ENCODE peak calls at places on chromosomes 4 and X, in seven cellular contexts. Z is NCI-H1105, T is fibroblast of the aortic adventitia, X is progenitor cell of endocrine pancreas, J is EL, D is adrenal gland, R is WTC11. N is an unnamed sample.

GRCh38 chr4:89727236-89727635 is 109.7 kb downstream of the SNCA start:
- DNase-seq in Z (no peak), T (no peak), X (no peak), J (no peak), D (no peak), R (no peak), N (no peak)

GRCh38 chr4:168152837-168153500 is 60.6 kb downstream of the ANXA10 start:
- DNase-seq in Z (no peak), T (peak), X (no peak), J (no peak), D (no peak), R (no peak), N (no peak)

GRCh38 chr4:147057631-147057980 is 111.9 kb upstream of the TTC29 start:
- DNase-seq in Z (no peak), T (peak), X (no peak), J (peak), D (no peak), R (no peak), N (no peak)

GRCh38 chr4:6340446-6341015 is 70.9 kb downstream of the WFS1 start:
- DNase-seq in Z (no peak), T (no peak), X (no peak), J (no peak), D (no peak), R (no peak), N (no peak)

GRCh38 chr4:6478546-6479220 is 6.3 kb upstream of the PPP2R2C start:
- DNase-seq in Z (no peak), T (no peak), X (peak), J (no peak), D (no peak), R (no peak), N (no peak)

GRCh38 chrX:69312141-69312670 is 147.0 kb upstream of the PJA1 start:
- DNase-seq in Z (no peak), T (no peak), X (no peak), J (no peak), D (no peak), R (no peak), N (no peak)

GRCh38 chr4:25619601-25620000 is 36.0 kb upstream of the SLC34A2 start:
- DNase-seq in Z (no peak), T (no peak), X (no peak), J (no peak), D (no peak), R (no peak), N (no peak)

GRCh38 chr4:6498511-6499240 is 26.3 kb upstream of the PPP2R2C start:
- DNase-seq in Z (no peak), T (no peak), X (no peak), J (no peak), D (no peak), R (no peak), N (no peak)

GRCh38 chr4:15332377-15332776 is 95.5 kb upstream of the C1QTNF7 start:
- DNase-seq in Z (no peak), T (no peak), X (no peak), J (no peak), D (no peak), R (no peak), N (no peak)

GRCh38 chr4:119785963-119786362 is 157.4 kb upstream of the PDE5A start:
- DNase-seq in Z (no peak), T (peak), X (no peak), J (peak), D (peak), R (peak), N (peak)

GRCh38 chr4:21858971-21859370 is 89.6 kb downstream of the KCNIP4 start:
- DNase-seq in Z (no peak), T (no peak), X (no peak), J (peak), D (no peak), R (no peak), N (no peak)

GRCh38 chrX:26613951-26614350 is 398.0 kb downstream of the MAGEB5 start:
- DNase-seq in Z (no peak), T (no peak), X (no peak), J (no peak), D (no peak), R (no peak), N (no peak)

GRCh38 chrX:15465896-15466651 is 27.1 kb downstream of the PIR start:
- DNase-seq in Z (no peak), T (peak), X (no peak), J (no peak), D (no peak), R (peak), N (no peak)

GRCh38 chr4:186693159-186693815 is 30.4 kb downstream of the FAT1 start:
- DNase-seq in Z (no peak), T (peak), X (no peak), J (peak), D (no peak), R (no peak), N (peak)

GRCh38 chr4:159925770-159926169 is 822.9 kb downstream of the RAPGEF2 start:
- DNase-seq in Z (no peak), T (no peak), X (no peak), J (no peak), D (no peak), R (no peak), N (no peak)

GRCh38 chr4:108762559-108763225 is at the start of gene ETNPPL:
- DNase-seq in Z (peak), T (no peak), X (peak), J (peak), D (peak), R (peak), N (peak)

N was measured in left cardiac atrium.